ENCODE peak calls at places on chromosomes 11 and 22, in eight cellular contexts. G is chondrocyte, U is GM13976, X is right atrium auricular region, P is sigmoid colon, T is lower lobe of right lung, F is AG04450, L is esophagus muscularis mucosa. K is an unnamed sample.

GRCh38 chr22:20980938-20981722 is 967 bp upstream of the LZTR1 start:
- DNase-seq in L (no peak), T (no peak), F (no peak), P (no peak), U (no peak), G (no peak), X (no peak), K (no peak)

GRCh38 chr22:20940904-20941385 is 23.7 kb downstream of the CRKL start:
- DNase-seq in X (no peak), P (peak), G (peak), U (no peak), L (no peak), T (no peak), F (no peak), K (no peak)

GRCh38 chr22:36671398-36671797 is 32.2 kb downstream of the CACNG2 start:
- DNase-seq in P (no peak), F (no peak), L (no peak), T (no peak), X (no peak), G (no peak), U (no peak), K (no peak)

GRCh38 chr22:25833091-25833490 is 91.1 kb downstream of the MYO18B start:
- DNase-seq in G (no peak), P (no peak), T (no peak), L (no peak), F (no peak), X (no peak), U (no peak), K (no peak)

GRCh38 chr11:35919244-35919643 is 24.6 kb upstream of the LDLRAD3 start:
- DNase-seq in U (no peak), P (no peak), X (no peak), G (no peak), F (no peak), T (no peak), L (no peak), K (no peak)

GRCh38 chr11:57499413-57499982 is 16.0 kb downstream of the SLC43A1 start:
- DNase-seq in X (peak), L (peak), T (peak), P (peak), U (peak), F (peak), G (no peak), K (peak)

GRCh38 chr11:121547574-121547973 is 94.8 kb upstream of the SORL1-AS1 start:
- DNase-seq in U (no peak), P (no peak), G (no peak), T (no peak), L (no peak), X (peak), F (no peak), K (no peak)

GRCh38 chr11:120017582-120017981 is 120.3 kb downstream of the TRIM29 start:
- DNase-seq in P (no peak), T (no peak), X (no peak), L (no peak), F (no peak), G (no peak), U (no peak), K (no peak)

GRCh38 chr11:73140213-73141030 is 1.7 kb downstream of the FCHSD2 start:
- DNase-seq in X (no peak), U (peak), P (no peak), L (peak), F (no peak), G (no peak), T (no peak), K (peak)

GRCh38 chr11:95330332-95330731 is 99.3 kb upstream of the SESN3 start:
- DNase-seq in F (no peak), T (no peak), G (no peak), L (no peak), U (no peak), X (no peak), P (no peak), K (no peak)

GRCh38 chr11:24819863-24820434 is 323.1 kb downstream of the LUZP2 start:
- DNase-seq in G (no peak), F (no peak), T (no peak), P (no peak), L (no peak), X (no peak), U (no peak), K (no peak)

GRCh38 chr22:30398685-30399680 is 2.2 kb downstream of the SEC14L2 start:
- DNase-seq in L (no peak), P (no peak), U (peak), T (no peak), G (no peak), F (no peak), X (no peak), K (peak)

GRCh38 chr11:103532133-103532788 is 423.0 kb downstream of the DYNC2H1 start:
- DNase-seq in T (no peak), G (no peak), L (no peak), F (peak), U (no peak), X (no peak), P (no peak), K (no peak)

GRCh38 chr22:38947321-38948112 is 9.9 kb upstream of the APOBEC3A start:
- DNase-seq in X (no peak), T (peak), G (no peak), U (no peak), F (no peak), L (no peak), P (peak), K (no peak)

GRCh38 chr11:125055107-125055715 is 7.9 kb upstream of the SLC37A2 start:
- DNase-seq in G (no peak), U (no peak), X (no peak), T (no peak), L (no peak), P (no peak), F (no peak), K (no peak)

GRCh38 chr11:13423372-13423771 is 39.6 kb downstream of the BTBD10 start:
- DNase-seq in U (no peak), P (no peak), T (no peak), G (no peak), L (no peak), X (no peak), F (no peak), K (no peak)

GRCh38 chr11:10975287-10975721 is 117.5 kb upstream of the ZBED5 start:
- DNase-seq in F (no peak), T (no peak), L (no peak), U (no peak), P (no peak), G (no peak), X (no peak), K (no peak)

GRCh38 chr11:64784813-64785581 is 6.7 kb upstream of the SF1 start:
- DNase-seq in L (no peak), T (peak), X (no peak), U (no peak), P (no peak), F (no peak), G (no peak), K (no peak)

GRCh38 chr11:46659908-46660307 is 40.5 kb downstream of the ARHGAP1 start:
- DNase-seq in G (no peak), P (peak), U (no peak), L (no peak), X (peak), F (peak), T (no peak), K (no peak)

GRCh38 chr11:11567862-11568650 is 53.7 kb downstream of the GALNT18 start:
- DNase-seq in X (no peak), T (no peak), F (no peak), U (no peak), L (no peak), P (peak), G (no peak), K (no peak)

GRCh38 chr11:111019931-111020381 is 225.6 kb upstream of the POU2AF2 start:
- DNase-seq in P (no peak), G (no peak), U (no peak), F (no peak), X (no peak), L (no peak), T (no peak), K (no peak)

GRCh38 chr22:28810839-28811491 is 10.6 kb upstream of the XBP1 start:
- DNase-seq in T (no peak), L (no peak), P (no peak), F (no peak), U (no peak), X (no peak), G (no peak), K (no peak)

GRCh38 chr11:88484873-88485621 is 147.5 kb upstream of the CTSC start:
- DNase-seq in P (no peak), L (no peak), U (peak), G (no peak), X (no peak), F (no peak), T (peak), K (peak)

GRCh38 chr22:37708580-37709444 is 12.0 kb downstream of the TRIOBP start:
- DNase-seq in X (no peak), G (no peak), U (peak), L (no peak), T (peak), P (no peak), F (no peak), K (no peak)

GRCh38 chr11:48018561-48019229 is 38.3 kb downstream of the PTPRJ start:
- DNase-seq in P (no peak), X (no peak), G (no peak), L (no peak), U (no peak), T (no peak), F (no peak), K (no peak)

GRCh38 chr11:1041936-1042608 is 5.6 kb upstream of the MUC6 start:
- DNase-seq in G (peak), U (no peak), F (no peak), T (peak), X (no peak), P (peak), L (no peak), K (no peak)

GRCh38 chr11:126146454-126147192 is 64.8 kb downstream of the RPUSD4 start:
- DNase-seq in U (no peak), P (no peak), F (no peak), L (no peak), T (no peak), X (no peak), G (peak), K (no peak)

GRCh38 chr22:45553333-45554039 is 50.8 kb downstream of the FBLN1 start:
- DNase-seq in F (peak), G (peak), L (peak), X (peak), T (peak), P (peak), U (peak), K (peak)

GRCh38 chr11:78834886-78835285 is 260.2 kb upstream of the NARS2 start:
- DNase-seq in L (no peak), U (no peak), X (no peak), F (no peak), P (no peak), G (no peak), T (no peak), K (no peak)

GRCh38 chr11:78833237-78833636 is 258.6 kb upstream of the NARS2 start:
- DNase-seq in P (no peak), T (no peak), L (no peak), U (no peak), F (no peak), X (no peak), G (no peak), K (no peak)

GRCh38 chr11:78830277-78830676 is 255.6 kb upstream of the NARS2 start:
- DNase-seq in X (no peak), F (no peak), P (no peak), U (no peak), T (no peak), L (no peak), G (no peak), K (no peak)

GRCh38 chr11:78831571-78831970 is 256.9 kb upstream of the NARS2 start:
- DNase-seq in U (no peak), L (no peak), P (no peak), T (no peak), X (no peak), G (no peak), F (no peak), K (no peak)

DNA sequence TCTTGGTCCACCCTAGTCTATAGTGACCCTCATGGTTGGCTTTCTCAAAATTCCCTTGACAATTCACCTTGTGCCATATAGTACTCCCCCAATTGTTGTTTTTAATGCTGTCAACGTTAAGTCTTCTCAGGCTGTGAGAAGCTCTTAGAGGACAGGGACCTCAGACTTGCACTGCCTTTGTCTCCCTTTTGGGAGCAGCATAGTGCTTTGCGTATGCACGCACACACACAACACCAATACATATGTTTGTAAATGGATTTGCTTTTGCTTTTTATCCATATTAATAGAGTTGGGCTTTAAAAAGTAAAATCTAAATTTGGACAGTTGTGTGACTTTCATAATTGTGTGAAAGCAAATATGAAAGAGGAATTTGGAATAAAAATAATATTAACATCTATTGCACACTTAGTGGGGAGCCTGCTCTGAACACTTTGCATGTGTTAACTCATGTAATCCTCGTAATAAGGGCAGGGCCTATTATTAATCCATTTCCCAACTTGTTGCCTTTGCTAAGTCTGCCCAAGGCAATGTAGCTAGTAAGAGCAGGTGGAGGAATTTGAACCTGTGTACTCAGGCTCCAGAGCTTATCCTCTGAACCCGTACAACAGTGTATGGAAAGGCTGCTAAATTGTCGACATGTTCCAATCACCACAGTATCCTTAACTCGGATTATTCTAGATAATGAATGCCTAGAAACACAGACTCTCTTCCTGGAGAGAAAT is 257.7 kb upstream of the NARS2 start:
- DNase-seq in P (no peak), X (no peak), U (no peak), G (no peak), F (no peak), L (no peak), T (no peak), K (no peak)
- TF ChIP-seq CTCF in P (no peak), X (no peak), U (no peak), G (peak), F (no peak), L (no peak), T (no peak), K (no peak)

GRCh38 chr22:48867891-48868290 is 959.8 kb downstream of the BRD1 start:
- DNase-seq in X (no peak), L (no peak), U (no peak), G (peak), P (peak), T (peak), F (no peak), K (no peak)

GRCh38 chr22:48866906-48867597 is 960.6 kb downstream of the BRD1 start:
- DNase-seq in P (peak), T (peak), F (no peak), X (no peak), U (no peak), G (peak), L (no peak), K (no peak)

GRCh38 chr22:48868554-48868953 is 959.1 kb downstream of the BRD1 start:
- DNase-seq in L (no peak), X (no peak), G (peak), F (no peak), U (no peak), T (no peak), P (peak), K (no peak)

GRCh38 chr22:48863965-48864538 is 963.6 kb downstream of the BRD1 start:
- DNase-seq in G (peak), L (no peak), X (no peak), F (no peak), T (no peak), P (peak), U (no peak), K (no peak)

DNA sequence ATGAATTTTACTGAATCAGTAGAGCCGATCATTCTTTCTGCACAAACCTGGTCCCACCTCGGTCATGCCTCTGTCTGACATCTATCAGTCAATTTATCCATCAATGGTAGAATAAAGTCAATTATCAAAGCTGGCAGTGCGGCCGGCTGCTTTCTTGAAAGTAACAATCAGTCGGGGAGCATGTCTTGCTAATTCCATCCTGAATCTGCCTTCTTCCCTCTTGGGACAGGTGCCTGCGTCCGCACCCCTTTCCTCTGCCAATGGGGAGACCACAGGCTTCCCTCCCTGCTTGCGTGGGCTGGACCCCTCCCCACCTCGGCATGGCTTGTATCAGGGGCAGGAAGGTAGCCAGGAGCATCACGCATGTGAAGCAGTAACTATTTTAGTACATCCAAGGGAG is 962.9 kb downstream of the BRD1 start:
- DNase-seq in U (no peak), X (no peak), P (peak), F (no peak), T (peak), L (no peak), G (peak), K (no peak)
- TF ChIP-seq CTCF in U (no peak), X (no peak), P (no peak), F (no peak), T (no peak), L (no peak), G (no peak), K (no peak)

DNA sequence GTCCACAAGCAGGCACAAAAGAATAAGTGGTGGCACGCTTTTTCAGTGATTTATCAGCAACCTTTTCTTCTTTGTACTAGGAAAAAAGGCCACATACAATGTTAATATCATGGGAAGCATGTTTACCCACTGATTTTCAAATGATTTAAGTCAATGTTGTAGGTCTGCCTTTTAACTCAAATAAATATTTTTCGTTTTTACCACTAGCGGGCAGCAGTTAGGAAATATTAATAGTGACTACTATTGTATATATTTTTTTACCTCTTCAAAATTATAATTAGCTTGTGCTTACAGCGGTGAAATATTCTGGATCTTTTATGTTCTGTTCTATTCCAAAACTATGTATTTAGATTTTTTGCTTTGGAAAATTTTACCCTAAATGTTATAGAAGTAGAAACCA is 6.4 kb upstream of the SLC17A6 start:
- DNase-seq in U (no peak), P (no peak), T (no peak), G (no peak), L (no peak), X (no peak), F (no peak), K (no peak)
- TF ChIP-seq CTCF in U (no peak), P (no peak), T (no peak), G (peak), L (no peak), X (no peak), F (no peak), K (no peak)

DNA sequence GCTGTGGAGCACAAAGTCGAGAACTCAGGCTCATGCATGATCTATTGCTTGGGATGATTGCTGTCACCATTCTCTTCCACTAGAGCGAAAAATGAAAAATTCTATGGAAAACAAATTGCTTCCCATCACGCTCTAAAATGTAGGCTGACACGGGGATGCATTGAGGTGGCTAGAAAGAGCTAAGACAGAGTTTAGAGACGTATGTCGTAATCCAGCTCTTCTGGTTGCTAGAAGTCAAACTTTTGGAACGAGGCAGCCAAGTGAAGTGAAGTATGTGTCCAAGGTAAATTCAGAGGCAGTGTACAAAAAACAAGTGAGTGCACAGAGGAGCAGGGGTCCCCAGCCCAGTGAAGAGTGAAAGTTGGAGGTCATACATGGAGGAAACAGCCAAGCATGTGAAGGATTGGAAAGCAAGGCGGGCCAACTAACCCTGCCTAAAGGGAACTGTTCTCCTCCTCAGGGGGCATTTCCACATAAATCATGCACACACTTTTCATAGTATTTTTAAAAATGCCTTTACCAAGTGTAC is 528.5 kb downstream of the NTM start:
- DNase-seq in F (no peak), G (no peak), L (no peak), U (no peak), X (no peak), P (no peak), T (no peak), K (no peak)
- TF ChIP-seq CTCF in F (no peak), G (no peak), L (no peak), U (no peak), X (no peak), P (no peak), T (no peak), K (no peak)

DNA sequence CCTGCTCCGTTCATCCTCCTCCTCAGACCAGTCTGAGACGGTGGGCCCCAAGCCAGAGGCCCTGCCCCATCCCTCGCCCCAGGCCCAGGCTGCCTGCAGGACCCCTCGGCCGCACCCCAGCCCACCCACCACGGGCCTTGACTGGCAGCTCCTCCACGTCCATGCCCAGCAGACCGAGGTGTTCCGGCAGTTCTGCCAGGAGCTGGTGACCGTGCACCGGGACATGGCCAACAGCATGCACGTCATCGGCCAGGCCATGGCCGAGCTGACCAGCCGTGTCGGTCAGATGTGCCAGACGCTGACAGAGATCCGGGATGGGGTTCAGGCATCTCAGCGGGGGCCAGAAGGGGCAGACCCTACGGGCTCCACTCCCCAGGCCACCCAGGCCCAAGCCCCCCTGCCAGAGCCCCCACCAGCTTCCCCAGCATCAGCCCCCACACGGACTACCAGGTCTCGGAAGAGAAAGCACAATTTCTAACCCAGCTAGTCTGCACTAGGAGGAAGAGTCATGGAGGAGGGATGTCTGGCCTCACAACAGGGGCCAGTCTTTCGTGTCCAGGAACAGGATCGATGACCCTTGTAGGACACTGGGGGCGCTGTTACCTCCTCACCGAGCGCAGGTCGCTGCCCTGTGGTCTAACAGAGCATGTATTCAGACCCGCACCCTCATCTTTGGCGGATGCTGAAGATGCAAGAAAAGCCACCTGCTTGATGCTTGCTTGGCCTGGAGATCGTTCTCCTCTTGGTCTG is 66.3 kb downstream of the PRDM11 start:
- DNase-seq in U (no peak), F (no peak), P (peak), G (no peak), L (no peak), X (no peak), T (no peak), K (no peak)
- TF ChIP-seq CTCF in U (no peak), F (peak), P (no peak), G (peak), L (no peak), X (no peak), T (no peak), K (no peak)

GRCh38 chr11:61694971-61695706 is 14.9 kb downstream of the DAGLA start:
- DNase-seq in L (no peak), X (peak), G (no peak), U (no peak), T (peak), F (no peak), P (peak), K (no peak)
- TF ChIP-seq CTCF in L (no peak), X (peak), G (peak), U (no peak), T (peak), F (peak), P (peak), K (no peak)

GRCh38 chr11:66473167-66473566 is 6.5 kb downstream of the PELI3 start:
- DNase-seq in L (no peak), P (no peak), T (no peak), X (no peak), U (no peak), G (no peak), F (no peak), K (no peak)
- TF ChIP-seq CTCF in L (no peak), P (no peak), T (no peak), X (no peak), U (no peak), G (no peak), F (no peak), K (no peak)